ENCODE peak calls at places on chromosomes 3 and 15, in six cellular contexts. K is MM.1S, R is IMR-90, P is mesendoderm, O is fibroblast of lung, C is H9. Q is an unnamed sample.

GRCh38 chr15:80849308-80849707 is 70.1 kb downstream of the CEMIP start:
- DNase-seq in K (no peak), R (peak; percentile 93), P (no peak), O (peak; percentile 94), C (no peak), Q (no peak)

GRCh38 chr3:196336319-196337145 is 1.7 kb downstream of the TM4SF19 start:
- DNase-seq in K (no peak), R (no peak), P (no peak), O (no peak), C (no peak), Q (no peak)

GRCh38 chr3:44905501-44906159 is 31.2 kb downstream of the TGM4 start:
- DNase-seq in K (no peak), R (no peak), P (peak; percentile 77), O (no peak), C (no peak), Q (no peak)

GRCh38 chr3:23915537-23916108 is 1.2 kb downstream of the NKIRAS1 start:
- DNase-seq in K (no peak), R (peak; percentile 64), P (no peak), O (peak; percentile 50), C (no peak), Q (no peak)

GRCh38 chr3:61966200-61966599 is 404.8 kb downstream of the PTPRG start:
- DNase-seq in K (no peak), R (peak; percentile 4), P (peak; percentile 95), O (peak; percentile 42), C (no peak), Q (no peak)

GRCh38 chr15:59561547-59561946 is 50.0 kb upstream of the GCNT3 start:
- DNase-seq in K (no peak), R (no peak), P (no peak), O (no peak), C (no peak), Q (no peak)

GRCh38 chr3:129087138-129087702 is 26.6 kb downstream of the GP9 start:
- DNase-seq in K (no peak), R (peak; percentile 23), P (no peak), O (peak; percentile 48), C (no peak), Q (no peak)

GRCh38 chr15:34582461-34583357 is 742 bp downstream of the GOLGA8B start:
- DNase-seq in K (peak; percentile 67), R (peak; percentile 8), P (peak; percentile 28), O (peak; percentile 30), C (peak; percentile 43), Q (peak; percentile 79)

GRCh38 chr3:15535757-15536156 is 14.3 kb upstream of the COLQ start:
- DNase-seq in K (no peak), R (peak; percentile 15), P (no peak), O (peak; percentile 10), C (no peak), Q (no peak)

GRCh38 chr3:56681963-56682457 is 1.1 kb downstream of the TASOR start:
- DNase-seq in K (no peak), R (no peak), P (no peak), O (no peak), C (peak; percentile 81), Q (no peak)

GRCh38 chr3:133115178-133115577 is 77.0 kb downstream of the TMEM108 start:
- DNase-seq in K (no peak), R (no peak), P (no peak), O (no peak), C (no peak), Q (no peak)

GRCh38 chr3:133114198-133114597 is 76.0 kb downstream of the TMEM108 start:
- DNase-seq in K (no peak), R (peak; percentile 21), P (no peak), O (no peak), C (no peak), Q (no peak)

GRCh38 chr3:133113526-133113925 is 75.3 kb downstream of the TMEM108 start:
- DNase-seq in K (no peak), R (peak; percentile 50), P (no peak), O (peak; percentile 68), C (no peak), Q (no peak)

GRCh38 chr3:133119146-133119545 is 81.0 kb downstream of the TMEM108 start:
- DNase-seq in K (no peak), R (no peak), P (no peak), O (no peak), C (no peak), Q (no peak)

DNA sequence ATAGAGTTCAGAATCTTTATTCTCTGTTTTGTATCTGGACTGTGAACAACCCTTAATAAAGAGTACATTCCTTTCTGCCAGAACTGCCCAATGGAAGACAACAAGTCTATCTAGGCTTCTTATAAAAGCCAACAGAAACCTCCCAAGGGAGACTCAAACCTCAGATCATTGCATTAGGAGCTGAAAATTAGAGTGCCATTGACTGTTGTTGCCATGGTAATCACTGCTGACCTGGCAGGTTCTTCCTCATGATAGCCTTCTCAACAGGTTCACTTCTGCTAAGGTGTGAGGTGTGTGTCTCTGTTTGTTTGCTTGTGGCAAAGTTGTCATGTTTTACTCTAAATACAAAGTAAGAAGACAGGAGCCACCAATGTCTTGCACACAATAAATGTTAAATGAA is 79.2 kb downstream of the TMEM108 start:
- DNase-seq in K (no peak), R (no peak), P (peak; percentile 51), O (no peak), C (no peak), Q (no peak)
- H3K4me1 ChIP-seq in K (no peaks in the 10 kb centered on the region), R (no peaks in the 10 kb centered on the region), P (no peaks in the 10 kb centered on the region), O (no peaks in the 10 kb centered on the region), C (no peaks in the 10 kb centered on the region), Q (no peaks in the 10 kb centered on the region)

GRCh38 chr3:194871143-194871863 is 185.6 kb downstream of the FAM43A start:
- DNase-seq in K (no peak), R (peak; percentile 91), P (peak; percentile 68), O (peak; percentile 90), C (peak; percentile 46), Q (peak; percentile 88)

GRCh38 chr3:194874206-194874605 is 188.5 kb downstream of the FAM43A start:
- DNase-seq in K (no peak), R (no peak), P (no peak), O (no peak), C (peak; percentile 9), Q (peak; percentile 80)

GRCh38 chr3:194871864-194872668 is 186.4 kb downstream of the FAM43A start:
- DNase-seq in K (no peak), R (peak; percentile 74), P (peak; percentile 42), O (peak; percentile 57), C (no peak), Q (no peak)

GRCh38 chr3:194870394-194871110 is 184.9 kb downstream of the FAM43A start:
- DNase-seq in K (no peak), R (peak; percentile 31), P (peak; percentile 40), O (peak; percentile 80), C (no peak), Q (no peak)

DNA sequence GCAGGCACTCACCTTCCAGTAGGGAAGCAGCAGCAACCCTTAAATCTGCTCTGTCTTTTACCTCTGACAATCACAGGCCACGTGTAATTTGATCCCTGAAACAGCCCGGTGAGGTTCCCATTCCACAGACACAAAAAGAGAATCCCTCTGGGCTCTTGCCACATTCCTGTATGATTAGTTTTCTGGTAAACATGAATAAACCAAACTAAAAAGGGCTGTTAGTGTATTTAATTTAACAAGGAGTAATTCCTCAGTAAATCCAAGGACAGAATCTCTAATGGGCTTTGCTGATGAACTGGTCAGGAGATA is 186.9 kb downstream of the FAM43A start:
- DNase-seq in K (no peak), R (peak; percentile 83), P (peak; percentile 52), O (peak; percentile 78), C (peak; percentile 47), Q (no peak)
- H3K9ac ChIP-seq in K (no peak overlapping the region), R (peak overlapping the region; percentile 16), P (no peak overlapping the region), O (no peak overlapping the region), C (no peak overlapping the region), Q (peak overlapping the region; percentile 55)

GRCh38 chr3:12446298-12446697 is 38.0 kb upstream of the TSEN2 start:
- DNase-seq in K (no peak), R (no peak), P (no peak), O (no peak), C (no peak), Q (no peak)
- H3K4me1 ChIP-seq in K (no peaks in the 10 kb centered on the region), R (peaks cover 6% of the 10 kb centered on the region), P (peaks cover 3% of the 10 kb centered on the region), O (peaks cover 3% of the 10 kb centered on the region), C (no peaks in the 10 kb centered on the region), Q (no peaks in the 10 kb centered on the region)

GRCh38 chr3:46947981-46948791 is 28.4 kb downstream of the CCDC12 start:
- DNase-seq in K (no peak), R (peak; percentile 52), P (peak; percentile 88), O (peak; percentile 61), C (no peak), Q (no peak)
- H3K9ac ChIP-seq in K (no peak overlapping the region), R (no peak overlapping the region), P (no peak overlapping the region), O (no peak overlapping the region), C (no peak overlapping the region), Q (peak overlapping the region; percentile 26)

GRCh38 chr15:99578809-99579208 is 13.0 kb downstream of the MEF2A start:
- DNase-seq in K (no peak), R (no peak), P (peak; percentile 38), O (peak; percentile 39), C (no peak), Q (no peak)
- H3K4me1 ChIP-seq in K (no peaks in the 10 kb centered on the region), R (peaks cover 5% of the 10 kb centered on the region), P (peaks cover 17% of the 10 kb centered on the region), O (no peaks in the 10 kb centered on the region), C (peaks cover 14% of the 10 kb centered on the region), Q (peaks cover 28% of the 10 kb centered on the region)

DNA sequence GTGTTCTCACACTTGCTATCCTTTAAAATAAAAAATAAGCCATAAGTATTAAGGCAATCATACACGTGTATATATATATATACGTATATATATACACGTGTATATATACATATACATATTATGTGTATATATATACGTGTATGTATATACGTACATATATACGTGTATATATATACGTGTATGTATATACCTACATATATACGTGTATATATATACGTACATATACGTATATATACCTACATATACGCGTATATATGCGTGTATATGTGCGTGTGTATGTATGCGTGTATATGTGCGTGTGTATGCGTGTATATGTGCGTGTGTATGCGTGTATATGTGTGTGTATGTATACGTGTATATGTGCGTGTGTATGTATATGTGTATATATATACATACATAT is 477.3 kb upstream of the ARRDC4 start:
- DNase-seq in K (no peak), R (no peak), P (no peak), O (no peak), C (no peak), Q (no peak)
- H3K9ac ChIP-seq in K (no peak overlapping the region), R (no peak overlapping the region), P (no peak overlapping the region), O (no peak overlapping the region), C (no peak overlapping the region), Q (no peak overlapping the region)

DNA sequence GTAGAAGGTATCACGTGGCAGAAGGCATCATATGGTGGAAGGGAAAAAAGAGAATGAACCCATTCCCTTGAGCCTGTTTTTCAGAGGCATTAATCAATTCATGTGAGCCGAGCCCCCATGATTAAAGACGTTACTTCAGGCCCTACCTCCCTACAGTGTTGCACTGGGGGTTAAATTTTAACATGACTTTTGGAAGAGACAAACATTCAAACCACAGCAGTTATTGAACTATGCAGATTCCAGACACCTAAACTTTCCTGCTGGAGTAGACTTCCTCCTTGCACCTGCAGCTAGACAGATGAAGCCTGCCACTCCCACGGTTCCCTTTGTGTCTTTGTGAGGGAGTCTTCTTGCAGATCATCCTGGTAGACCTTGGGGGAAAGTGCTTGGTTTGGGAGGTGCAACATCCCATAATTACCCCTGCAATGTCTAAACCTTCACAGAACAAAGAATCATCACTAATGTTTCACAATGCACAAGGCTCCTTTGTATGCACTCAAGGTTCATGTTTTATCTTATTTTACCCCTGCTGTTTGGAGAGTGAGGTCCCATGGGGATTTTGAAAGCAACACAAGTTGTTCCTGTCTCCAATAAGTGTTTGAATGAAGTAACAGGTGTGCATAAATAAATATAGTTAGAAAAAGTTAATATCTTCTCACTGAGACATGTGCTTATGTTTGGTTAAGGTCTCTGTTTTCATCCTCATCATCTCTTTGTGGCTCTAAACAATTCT is 64.9 kb upstream of the XCR1 start:
- DNase-seq in K (no peak), R (no peak), P (no peak), O (no peak), C (no peak), Q (peak; percentile 58)
- H3K4me1 ChIP-seq in K (peaks cover 74% of the 10 kb centered on the region), R (peaks cover 5% of the 10 kb centered on the region), P (no peaks in the 10 kb centered on the region), O (peaks cover 14% of the 10 kb centered on the region), C (no peaks in the 10 kb centered on the region), Q (peaks cover 81% of the 10 kb centered on the region)

Q was measured in Karpas-422.